ENCODE peak calls at places on chromosome 11, in eight cellular contexts. One of them, this sample, is unnamed. For H3K4me1, the result is how much of the 10 kb centered on the place peaks cover.

GRCh38 chr11:454801-455565 is 4.9 kb downstream of the PTDSS2 start:
- DNase-seq in Peyer's patch: no peak
- DNase-seq in right lobe of liver: no peak
- DNase-seq in pancreas: peak
- DNase-seq in CD8-positive, alpha-beta T cell: no peak
- DNase-seq in Karpas-422: no peak
- DNase-seq in IMR-90: no peak
- DNase-seq in uterus: no peak
- DNase-seq in this sample: no peak

GRCh38 chr11:89163686-89164085 is 14.0 kb upstream of the TYR start:
- DNase-seq in Peyer's patch: no peak
- DNase-seq in right lobe of liver: no peak
- DNase-seq in pancreas: no peak
- DNase-seq in CD8-positive, alpha-beta T cell: no peak
- DNase-seq in Karpas-422: no peak
- DNase-seq in IMR-90: no peak
- DNase-seq in uterus: no peak
- DNase-seq in this sample: no peak

GRCh38 chr11:118619444-118620205 is 12.2 kb downstream of the PHLDB1 start:
- DNase-seq in Peyer's patch: no peak
- DNase-seq in right lobe of liver: no peak
- DNase-seq in pancreas: peak
- DNase-seq in CD8-positive, alpha-beta T cell: no peak
- DNase-seq in Karpas-422: no peak
- DNase-seq in IMR-90: peak
- DNase-seq in uterus: peak
- DNase-seq in this sample: no peak

GRCh38 chr11:10355257-10355661 is 50.4 kb downstream of the ADM start:
- DNase-seq in Peyer's patch: no peak
- DNase-seq in right lobe of liver: no peak
- DNase-seq in pancreas: no peak
- DNase-seq in CD8-positive, alpha-beta T cell: no peak
- DNase-seq in Karpas-422: no peak
- DNase-seq in IMR-90: no peak
- DNase-seq in uterus: no peak
- DNase-seq in this sample: no peak

GRCh38 chr11:85718991-85719807 is 33.2 kb upstream of the CCDC89 start:
- DNase-seq in Peyer's patch: no peak
- DNase-seq in right lobe of liver: no peak
- DNase-seq in pancreas: no peak
- DNase-seq in CD8-positive, alpha-beta T cell: no peak
- DNase-seq in Karpas-422: no peak
- DNase-seq in IMR-90: peak
- DNase-seq in uterus: no peak
- DNase-seq in this sample: no peak

GRCh38 chr11:67502328-67502979 is 2.7 kb downstream of the PITPNM1 start:
- DNase-seq in Peyer's patch: no peak
- DNase-seq in right lobe of liver: no peak
- DNase-seq in pancreas: no peak
- DNase-seq in CD8-positive, alpha-beta T cell: no peak
- DNase-seq in Karpas-422: no peak
- DNase-seq in IMR-90: no peak
- DNase-seq in uterus: no peak
- DNase-seq in this sample: peak

GRCh38 chr11:75582935-75583709 is 21.1 kb downstream of the SERPINH1 start:
- DNase-seq in Peyer's patch: peak
- DNase-seq in right lobe of liver: no peak
- DNase-seq in pancreas: peak
- DNase-seq in CD8-positive, alpha-beta T cell: peak
- DNase-seq in Karpas-422: peak
- DNase-seq in IMR-90: peak
- DNase-seq in uterus: peak
- DNase-seq in this sample: peak

GRCh38 chr11:6362868-6363678 is 27.2 kb upstream of the SMPD1 start:
- DNase-seq in Peyer's patch: peak
- DNase-seq in right lobe of liver: peak
- DNase-seq in pancreas: peak
- DNase-seq in CD8-positive, alpha-beta T cell: peak
- DNase-seq in Karpas-422: peak
- DNase-seq in IMR-90: peak
- DNase-seq in uterus: peak
- DNase-seq in this sample: peak

GRCh38 chr11:87022254-87022653 is 15.5 kb upstream of the TMEM135 start:
- DNase-seq in Peyer's patch: no peak
- DNase-seq in right lobe of liver: no peak
- DNase-seq in pancreas: no peak
- DNase-seq in CD8-positive, alpha-beta T cell: no peak
- DNase-seq in Karpas-422: no peak
- DNase-seq in IMR-90: no peak
- DNase-seq in uterus: no peak
- DNase-seq in this sample: no peak

GRCh38 chr11:119525855-119526196 is 102.9 kb upstream of the THY1 start:
- DNase-seq in Peyer's patch: no peak
- DNase-seq in right lobe of liver: no peak
- DNase-seq in pancreas: no peak
- DNase-seq in CD8-positive, alpha-beta T cell: no peak
- DNase-seq in Karpas-422: no peak
- DNase-seq in IMR-90: no peak
- DNase-seq in uterus: no peak
- DNase-seq in this sample: no peak

GRCh38 chr11:76207642-76208378 is 1.5 kb upstream of the WNT11 start:
- DNase-seq in Peyer's patch: peak
- DNase-seq in right lobe of liver: peak
- DNase-seq in pancreas: peak
- DNase-seq in CD8-positive, alpha-beta T cell: peak
- DNase-seq in Karpas-422: peak
- DNase-seq in IMR-90: peak
- DNase-seq in uterus: peak
- DNase-seq in this sample: peak

GRCh38 chr11:10638285-10638684 is 55.3 kb downstream of the IRAG1 start:
- DNase-seq in Peyer's patch: peak
- DNase-seq in right lobe of liver: no peak
- DNase-seq in pancreas: no peak
- DNase-seq in CD8-positive, alpha-beta T cell: no peak
- DNase-seq in Karpas-422: no peak
- DNase-seq in IMR-90: no peak
- DNase-seq in uterus: peak
- DNase-seq in this sample: no peak

GRCh38 chr11:5626191-5626590 is 1.4 kb downstream of the TRIM34 start:
- DNase-seq in Peyer's patch: no peak
- DNase-seq in right lobe of liver: no peak
- DNase-seq in pancreas: no peak
- DNase-seq in CD8-positive, alpha-beta T cell: no peak
- DNase-seq in Karpas-422: no peak
- DNase-seq in IMR-90: peak
- DNase-seq in uterus: no peak
- DNase-seq in this sample: no peak

GRCh38 chr11:2214527-2215229 is 43.1 kb upstream of the TH start:
- DNase-seq in Peyer's patch: peak
- DNase-seq in right lobe of liver: peak
- DNase-seq in pancreas: peak
- DNase-seq in CD8-positive, alpha-beta T cell: peak
- DNase-seq in Karpas-422: no peak
- DNase-seq in IMR-90: no peak
- DNase-seq in uterus: peak
- DNase-seq in this sample: no peak

DNA sequence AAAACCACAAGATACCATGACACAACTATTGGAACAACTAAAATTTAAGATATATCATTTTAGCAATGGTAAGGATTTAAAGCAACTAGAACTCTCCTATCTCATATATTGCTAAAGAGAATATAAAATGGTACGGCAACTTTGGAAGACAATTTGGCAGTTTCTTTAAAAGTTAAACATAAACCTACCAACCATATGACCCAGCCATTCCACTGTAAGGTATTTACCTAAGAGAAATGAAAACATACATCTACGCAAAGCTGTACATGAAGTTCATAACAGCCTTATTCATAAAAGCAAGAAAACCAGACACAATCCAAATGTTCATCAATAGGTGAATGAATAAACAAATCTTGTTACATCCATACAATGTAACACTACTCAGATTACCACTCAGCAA is 31.3 kb downstream of the SIK3 start:
- DNase-seq in Peyer's patch: no peak
- DNase-seq in right lobe of liver: no peak
- DNase-seq in pancreas: no peak
- DNase-seq in CD8-positive, alpha-beta T cell: no peak
- DNase-seq in Karpas-422: no peak
- DNase-seq in IMR-90: no peak
- DNase-seq in uterus: no peak
- DNase-seq in this sample: no peak
- H3K4me1 ChIP-seq in Peyer's patch: under half
- H3K4me1 ChIP-seq in right lobe of liver: under half
- H3K4me1 ChIP-seq in pancreas: under half
- H3K4me1 ChIP-seq in CD8-positive, alpha-beta T cell: under half
- H3K4me1 ChIP-seq in Karpas-422: under half
- H3K4me1 ChIP-seq in IMR-90: under half
- H3K4me1 ChIP-seq in uterus: under half
- H3K4me1 ChIP-seq in this sample: under half

GRCh38 chr11:128465946-128466688 is 121.2 kb downstream of the ETS1 start:
- DNase-seq in Peyer's patch: no peak
- DNase-seq in right lobe of liver: no peak
- DNase-seq in pancreas: no peak
- DNase-seq in CD8-positive, alpha-beta T cell: no peak
- DNase-seq in Karpas-422: no peak
- DNase-seq in IMR-90: no peak
- DNase-seq in uterus: no peak
- DNase-seq in this sample: no peak
- H3K27ac ChIP-seq in Peyer's patch: peak
- H3K27ac ChIP-seq in right lobe of liver: peak
- H3K27ac ChIP-seq in pancreas: no peak
- H3K27ac ChIP-seq in CD8-positive, alpha-beta T cell: peak
- H3K27ac ChIP-seq in Karpas-422: peak
- H3K27ac ChIP-seq in IMR-90: no peak
- H3K27ac ChIP-seq in uterus: peak
- H3K27ac ChIP-seq in this sample: peak

DNA sequence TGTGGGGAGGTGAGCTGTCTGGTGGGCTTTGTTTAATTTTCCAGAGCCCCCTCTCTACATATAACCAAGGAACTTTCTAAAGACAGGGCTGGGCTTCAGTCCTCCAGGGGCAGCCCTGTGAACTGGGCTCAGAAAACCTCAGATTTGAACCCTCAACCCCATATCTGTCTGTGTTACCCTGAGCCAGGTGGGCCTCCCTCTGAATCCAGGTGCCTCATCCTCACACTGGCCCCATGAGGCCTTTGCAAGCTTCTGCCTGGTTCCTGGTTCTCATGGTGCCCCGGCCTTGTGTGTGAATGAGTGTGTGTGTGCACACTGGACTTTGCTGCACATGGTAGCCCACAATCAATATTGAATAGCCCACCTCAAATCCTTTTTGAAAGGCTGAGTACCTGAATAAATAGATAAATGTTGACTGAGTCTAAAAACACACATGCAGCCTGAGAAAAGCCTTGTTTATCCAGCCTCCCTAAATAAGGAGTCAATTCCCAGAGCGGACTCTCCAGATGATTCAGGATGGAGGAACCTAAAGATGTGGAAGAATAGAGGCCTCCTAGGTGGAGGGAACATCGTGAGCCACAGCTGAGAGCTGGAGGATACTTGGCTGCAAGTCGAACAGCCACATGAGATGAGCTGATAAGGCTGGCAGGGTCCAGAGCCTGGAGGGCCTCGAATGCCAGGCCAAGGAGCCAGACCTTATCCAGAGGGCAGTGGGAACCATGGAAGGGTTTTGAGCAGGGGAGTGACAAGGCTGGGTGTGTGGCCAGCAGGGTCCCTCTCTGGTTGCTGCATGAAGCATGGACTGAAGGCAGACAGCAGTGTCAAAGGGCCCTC is 28.1 kb upstream of the P2RY2 start:
- DNase-seq in Peyer's patch: peak
- DNase-seq in right lobe of liver: no peak
- DNase-seq in pancreas: no peak
- DNase-seq in CD8-positive, alpha-beta T cell: no peak
- DNase-seq in Karpas-422: no peak
- DNase-seq in IMR-90: no peak
- DNase-seq in uterus: no peak
- DNase-seq in this sample: no peak
- H3K4me1 ChIP-seq in Peyer's patch: under half
- H3K4me1 ChIP-seq in right lobe of liver: under half
- H3K4me1 ChIP-seq in pancreas: under half
- H3K4me1 ChIP-seq in CD8-positive, alpha-beta T cell: under half
- H3K4me1 ChIP-seq in Karpas-422: under half
- H3K4me1 ChIP-seq in IMR-90: under half
- H3K4me1 ChIP-seq in uterus: under half
- H3K4me1 ChIP-seq in this sample: under half

DNA sequence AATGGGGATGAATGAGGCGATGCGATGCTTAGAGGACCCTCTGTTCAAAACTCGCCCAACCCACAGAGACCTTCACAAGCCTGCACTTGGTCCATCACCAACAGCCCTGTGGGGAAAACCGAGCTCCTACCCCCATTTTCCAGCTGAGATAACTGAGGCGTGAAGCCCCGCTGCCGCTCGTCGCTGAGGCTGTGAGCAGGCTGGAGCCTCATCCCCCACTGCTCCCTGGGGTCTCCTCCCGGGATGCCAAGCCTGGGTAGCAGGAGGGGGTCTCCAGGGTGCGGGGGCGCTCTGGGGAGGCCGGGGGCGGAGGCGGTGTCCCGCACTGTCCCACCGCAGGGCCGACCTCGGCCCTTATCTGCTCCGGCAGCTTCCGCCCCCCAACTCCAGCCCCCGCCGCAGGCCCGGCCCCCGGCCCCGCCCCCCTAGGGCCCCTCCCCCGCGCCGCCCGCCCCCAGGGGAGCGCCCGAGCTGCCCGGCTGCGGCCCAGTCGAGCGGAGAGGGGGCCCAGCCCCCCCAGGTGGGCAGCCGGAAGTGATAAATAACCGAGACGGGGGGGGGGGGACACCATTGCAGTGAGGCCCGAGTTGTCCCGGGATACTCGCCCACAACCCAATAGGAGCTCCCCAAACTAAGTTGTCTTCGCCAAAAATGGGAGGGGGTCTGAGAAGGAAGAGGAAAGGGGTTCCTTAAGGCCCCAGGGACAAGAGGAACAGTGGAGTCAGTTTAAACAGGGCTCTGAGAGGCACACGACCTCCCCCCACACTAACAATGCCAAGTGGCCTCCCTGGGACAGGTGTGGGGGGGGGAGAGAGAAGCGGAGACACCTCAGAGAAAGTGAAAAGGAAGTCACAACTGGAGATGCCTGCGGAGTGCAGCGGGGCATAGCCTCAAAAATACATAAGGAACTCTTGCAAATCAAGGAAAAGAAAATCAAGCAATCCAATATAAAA is 8.3 kb upstream of the SLC39A13 start:
- DNase-seq in Peyer's patch: peak
- DNase-seq in right lobe of liver: no peak
- DNase-seq in pancreas: no peak
- DNase-seq in CD8-positive, alpha-beta T cell: peak
- DNase-seq in Karpas-422: peak
- DNase-seq in IMR-90: no peak
- DNase-seq in uterus: no peak
- DNase-seq in this sample: peak
- H3K27ac ChIP-seq in Peyer's patch: peak
- H3K27ac ChIP-seq in right lobe of liver: peak
- H3K27ac ChIP-seq in pancreas: peak
- H3K27ac ChIP-seq in CD8-positive, alpha-beta T cell: peak
- H3K27ac ChIP-seq in Karpas-422: peak
- H3K27ac ChIP-seq in IMR-90: peak
- H3K27ac ChIP-seq in uterus: peak
- H3K27ac ChIP-seq in this sample: peak

This sample was measured in CD8-positive, alpha-beta memory T cell.